ENCODE peak calls at places on chromosomes 4 and X, in seven cellular contexts. U, W, I, X, M, N and L are unnamed samples.

GRCh38 chrX:10676239-10676971 is 56.0 kb upstream of the MID1 start:
- DNase-seq in U (no peak), W (no peak), I (no peak), X (no peak), M (no peak), N (no peak), L (no peak)

GRCh38 chrX:30283456-30284200 is 25.6 kb downstream of the NR0B1 start:
- DNase-seq in U (no peak), W (no peak), I (peak), X (peak), M (no peak), N (no peak), L (no peak)

GRCh38 chr4:2663275-2663674 is 92.9 kb downstream of the TNIP2 start:
- DNase-seq in U (no peak), W (no peak), I (no peak), X (no peak), M (no peak), N (no peak), L (no peak)

GRCh38 chr4:2322801-2323200 is 60.9 kb upstream of the MXD4 start:
- DNase-seq in U (no peak), W (no peak), I (no peak), X (no peak), M (no peak), N (no peak), L (no peak)

GRCh38 chr4:108926058-108926457 is 163.2 kb upstream of the ETNPPL start:
- DNase-seq in U (no peak), W (no peak), I (no peak), X (no peak), M (no peak), N (no peak), L (no peak)

GRCh38 chrX:30657542-30658238 is 4.5 kb downstream of the GK start:
- DNase-seq in U (no peak), W (no peak), I (no peak), X (no peak), M (no peak), N (no peak), L (no peak)

GRCh38 chr4:137981277-137981676 is 260.9 kb downstream of the SLC7A11 start:
- DNase-seq in U (no peak), W (no peak), I (no peak), X (no peak), M (no peak), N (no peak), L (no peak)

GRCh38 chrX:15177316-15177715 is 92.6 kb downstream of the ASB9 start:
- DNase-seq in U (no peak), W (no peak), I (no peak), X (no peak), M (no peak), N (no peak), L (no peak)

GRCh38 chr4:139734875-139735380 is 69.3 kb downstream of the MGST2 start:
- DNase-seq in U (peak), W (peak), I (peak), X (peak), M (peak), N (peak), L (peak)

GRCh38 chr4:15779336-15779735 is 1.2 kb downstream of the CD38 start:
- DNase-seq in U (no peak), W (peak), I (peak), X (peak), M (peak), N (no peak), L (peak)

GRCh38 chr4:151103758-151104157 is 4.3 kb downstream of the RPS3A start:
- DNase-seq in U (no peak), W (no peak), I (no peak), X (no peak), M (no peak), N (no peak), L (no peak)

GRCh38 chr4:24659241-24659961 is 75.0 kb upstream of the DHX15 start:
- DNase-seq in U (no peak), W (no peak), I (no peak), X (no peak), M (no peak), N (no peak), L (no peak)

GRCh38 chr4:153789741-153790651 is 1.1 kb upstream of the SFRP2 start:
- DNase-seq in U (no peak), W (no peak), I (no peak), X (no peak), M (no peak), N (no peak), L (no peak)

GRCh38 chr4:107017681-107018321 is 18.3 kb downstream of the DKK2 start:
- DNase-seq in U (no peak), W (no peak), I (no peak), X (no peak), M (no peak), N (no peak), L (no peak)

GRCh38 chr4:8540586-8540985 is 39.6 kb upstream of the GPR78 start:
- DNase-seq in U (no peak), W (no peak), I (no peak), X (no peak), M (peak), N (no peak), L (peak)

GRCh38 chrX:154378059-154378798 is 866 bp upstream of the EMD start:
- DNase-seq in U (no peak), W (no peak), I (no peak), X (no peak), M (peak), N (no peak), L (peak)

GRCh38 chrX:15849555-15849954 is 5.1 kb downstream of the AP1S2 start:
- DNase-seq in U (no peak), W (no peak), I (no peak), X (no peak), M (no peak), N (no peak), L (no peak)

GRCh38 chr4:38800366-38800765 is 4.2 kb downstream of the TLR1 start:
- DNase-seq in U (no peak), W (no peak), I (no peak), X (no peak), M (no peak), N (no peak), L (no peak)

GRCh38 chrX:112874140-112874539 is 33.5 kb upstream of the AMOT start:
- DNase-seq in U (no peak), W (no peak), I (no peak), X (no peak), M (no peak), N (no peak), L (no peak)

GRCh38 chr4:62661821-62662220 is 1461.7 kb downstream of the ADGRL3 start:
- DNase-seq in U (no peak), W (no peak), I (no peak), X (no peak), M (no peak), N (no peak), L (no peak)

GRCh38 chr4:105191621-105192210 is 45.0 kb downstream of the TET2 start:
- DNase-seq in U (no peak), W (no peak), I (no peak), X (no peak), M (no peak), N (no peak), L (no peak)

GRCh38 chr4:153509724-153510123 is 43.6 kb downstream of the TMEM131L start:
- DNase-seq in U (no peak), W (no peak), I (no peak), X (no peak), M (no peak), N (no peak), L (no peak)

GRCh38 chrX:94492541-94492940 is 818.5 kb downstream of the FAM133A start:
- DNase-seq in U (no peak), W (no peak), I (no peak), X (no peak), M (no peak), N (no peak), L (no peak)

GRCh38 chr4:186669159-186669720 is 54.4 kb downstream of the FAT1 start:
- DNase-seq in U (no peak), W (no peak), I (peak), X (peak), M (peak), N (no peak), L (no peak)

GRCh38 chrX:118254611-118255010 is 91.3 kb upstream of the WDR44 start:
- DNase-seq in U (no peak), W (no peak), I (peak), X (peak), M (no peak), N (no peak), L (no peak)

GRCh38 chr4:6327220-6327917 is 57.7 kb downstream of the WFS1 start:
- DNase-seq in U (peak), W (peak), I (peak), X (peak), M (peak), N (peak), L (peak)

GRCh38 chr4:53592128-53592527 is 842 bp upstream of the LNX1 start:
- DNase-seq in U (peak), W (no peak), I (no peak), X (no peak), M (no peak), N (no peak), L (no peak)

GRCh38 chrX:118878977-118879376 is 55.4 kb downstream of the ZCCHC12 start:
- DNase-seq in U (no peak), W (no peak), I (no peak), X (no peak), M (no peak), N (no peak), L (no peak)

GRCh38 chrX:7170903-7171302 is 22.9 kb upstream of the PUDP start:
- DNase-seq in U (no peak), W (peak), I (peak), X (no peak), M (no peak), N (no peak), L (no peak)

GRCh38 chrX:152989292-152989658 is 4.6 kb downstream of the PNMA5 start:
- DNase-seq in U (no peak), W (no peak), I (no peak), X (no peak), M (no peak), N (no peak), L (no peak)

GRCh38 chrX:46561931-46562721 is 11.4 kb upstream of the CHST7 start:
- DNase-seq in U (no peak), W (no peak), I (no peak), X (no peak), M (no peak), N (no peak), L (peak)

GRCh38 chr4:102139132-102139573 is 206.1 kb downstream of the SLC39A8 start:
- DNase-seq in U (no peak), W (no peak), I (no peak), X (peak), M (no peak), N (no peak), L (no peak)

GRCh38 chr4:76108467-76109181 is 34.1 kb downstream of the ART3 start:
- DNase-seq in U (no peak), W (no peak), I (no peak), X (no peak), M (no peak), N (no peak), L (no peak)